ENCODE peak calls at places on chromosomes 3 and 15, in nine cellular contexts. P, Z, R, D, S, X, O, Q and M are unnamed samples.

GRCh38 chr3:4841225-4841624 is 138.0 kb upstream of the BHLHE40 start:
- DNase-seq in P (no peak), Z (no peak), R (no peak), D (no peak), S (no peak), X (no peak), O (no peak), Q (peak), M (no peak)

GRCh38 chr3:142027713-142028112 is 121.6 kb downstream of the TFDP2 start:
- DNase-seq in P (peak), Z (no peak), R (no peak), D (no peak), S (no peak), X (no peak), O (no peak), Q (peak), M (no peak)

GRCh38 chr3:66854752-66855151 is 143.4 kb upstream of the KBTBD8 start:
- DNase-seq in P (no peak), Z (no peak), R (no peak), D (no peak), S (no peak), X (no peak), O (no peak), Q (no peak), M (no peak)

GRCh38 chr3:58496206-58496605 is 4.3 kb downstream of the KCTD6 start:
- DNase-seq in P (no peak), Z (no peak), R (no peak), D (no peak), S (no peak), X (no peak), O (no peak), Q (no peak), M (no peak)

GRCh38 chr3:137039570-137039969 is 81.8 kb downstream of the IL20RB start:
- DNase-seq in P (no peak), Z (no peak), R (no peak), D (no peak), S (no peak), X (no peak), O (no peak), Q (no peak), M (no peak)

GRCh38 chr3:24042174-24042878 is 97.2 kb downstream of the NR1D2 start:
- DNase-seq in P (peak), Z (no peak), R (no peak), D (no peak), S (no peak), X (no peak), O (peak), Q (no peak), M (no peak)

GRCh38 chr3:70090322-70090913 is 90.9 kb downstream of the SAMMSON start:
- DNase-seq in P (no peak), Z (no peak), R (no peak), D (no peak), S (no peak), X (no peak), O (no peak), Q (peak), M (no peak)

GRCh38 chr3:101806491-101806890 is 27.5 kb downstream of the NXPE3 start:
- DNase-seq in P (no peak), Z (no peak), R (no peak), D (no peak), S (no peak), X (no peak), O (no peak), Q (no peak), M (no peak)

GRCh38 chr3:168047190-168047795 is 48.4 kb downstream of the GOLIM4 start:
- DNase-seq in P (peak), Z (no peak), R (no peak), D (no peak), S (no peak), X (no peak), O (peak), Q (peak), M (no peak)

GRCh38 chr15:67505675-67506572 is 15.0 kb upstream of the C15orf61 start:
- DNase-seq in P (no peak), Z (no peak), R (no peak), D (no peak), S (no peak), X (no peak), O (no peak), Q (no peak), M (no peak)

GRCh38 chr15:98391568-98391967 is 256.8 kb upstream of the IGF1R start:
- DNase-seq in P (no peak), Z (no peak), R (no peak), D (no peak), S (no peak), X (no peak), O (no peak), Q (no peak), M (no peak)

GRCh38 chr3:11954312-11954934 is 49.8 kb upstream of the SYN2 start:
- DNase-seq in P (no peak), Z (no peak), R (no peak), D (no peak), S (no peak), X (no peak), O (no peak), Q (peak), M (no peak)

GRCh38 chr15:71775857-71776256 is 34.5 kb upstream of the NR2E3 start:
- DNase-seq in P (no peak), Z (no peak), R (no peak), D (no peak), S (no peak), X (no peak), O (no peak), Q (no peak), M (no peak)

GRCh38 chr15:62752687-62753517 is 289.6 kb upstream of the TPM1 start:
- DNase-seq in P (peak), Z (no peak), R (no peak), D (no peak), S (no peak), X (no peak), O (no peak), Q (peak), M (no peak)

GRCh38 chr3:16118396-16118795 is 56.1 kb upstream of the GALNT15 start:
- DNase-seq in P (no peak), Z (no peak), R (no peak), D (no peak), S (no peak), X (no peak), O (no peak), Q (no peak), M (no peak)

GRCh38 chr3:177553012-177553411 is 355.7 kb upstream of the TBL1XR1 start:
- DNase-seq in P (no peak), Z (no peak), R (no peak), D (no peak), S (no peak), X (no peak), O (no peak), Q (no peak), M (no peak)

DNA sequence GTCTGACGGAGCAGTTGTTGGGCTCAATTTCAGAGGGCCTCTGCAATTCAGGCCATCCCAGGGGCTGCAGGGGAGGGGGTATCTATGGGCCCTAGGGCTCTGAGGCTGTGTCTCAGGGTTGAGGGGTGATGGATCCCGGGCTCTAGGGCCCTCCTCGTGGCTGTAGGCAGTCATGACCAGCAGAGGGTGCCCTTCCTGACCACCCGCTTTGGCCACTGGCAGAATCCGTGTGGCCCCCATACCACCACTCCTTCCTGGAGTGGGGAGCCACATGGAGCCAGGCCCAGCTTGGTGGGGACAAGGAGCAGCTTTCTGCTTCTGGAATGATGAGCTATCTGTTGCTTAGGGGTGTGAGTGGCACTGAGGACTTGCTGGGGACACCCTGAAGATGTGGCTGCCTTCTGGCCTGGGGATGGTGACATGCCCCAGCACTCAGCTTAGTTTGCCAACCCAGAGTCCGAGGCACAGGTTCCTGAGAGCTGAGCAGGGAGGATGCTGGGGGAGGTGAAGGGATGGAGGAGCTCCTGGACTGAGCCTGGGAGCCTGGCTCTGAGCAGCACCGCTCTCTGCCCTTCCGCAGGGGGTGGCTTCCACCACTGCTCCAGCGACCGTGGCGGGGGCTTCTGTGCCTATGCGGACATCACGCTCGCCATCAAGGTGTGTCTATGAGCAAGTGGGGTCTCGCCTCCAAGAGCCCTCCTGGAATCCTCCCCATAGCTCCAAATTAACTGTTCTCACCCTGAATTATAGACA is 20.2 kb downstream of the HDAC11 start:
- DNase-seq in P (no peak), Z (peak), R (peak), D (no peak), S (peak), X (peak), O (no peak), Q (no peak), M (no peak)
- TF ChIP-seq CTCF in P (peak), Z (peak), R (peak), D (peak), S (no peak), X (peak), O (peak), Q (peak), M (no peak)

GRCh38 chr3:157810924-157811718 is 295.1 kb downstream of the SHOX2 start:
- DNase-seq in P (peak), Z (no peak), R (no peak), D (no peak), S (no peak), X (no peak), O (no peak), Q (no peak), M (no peak)

GRCh38 chr3:157807286-157807685 is 298.9 kb downstream of the SHOX2 start:
- DNase-seq in P (no peak), Z (no peak), R (no peak), D (no peak), S (no peak), X (no peak), O (no peak), Q (no peak), M (no peak)

GRCh38 chr3:157805553-157805952 is 300.7 kb downstream of the SHOX2 start:
- DNase-seq in P (no peak), Z (no peak), R (no peak), D (no peak), S (no peak), X (no peak), O (no peak), Q (no peak), M (no peak)
- TF ChIP-seq CTCF in P (no peak), Z (no peak), R (no peak), D (no peak), S (no peak), X (no peak), O (no peak), Q (no peak), M (no peak)

GRCh38 chr3:164375995-164376394 is 702.3 kb downstream of the SI start:
- DNase-seq in P (no peak), Z (no peak), R (no peak), D (no peak), S (no peak), X (no peak), O (no peak), Q (no peak), M (no peak)
- TF ChIP-seq CTCF in P (no peak), Z (no peak), R (no peak), D (no peak), S (no peak), X (no peak), O (no peak), Q (no peak), M (no peak)

DNA sequence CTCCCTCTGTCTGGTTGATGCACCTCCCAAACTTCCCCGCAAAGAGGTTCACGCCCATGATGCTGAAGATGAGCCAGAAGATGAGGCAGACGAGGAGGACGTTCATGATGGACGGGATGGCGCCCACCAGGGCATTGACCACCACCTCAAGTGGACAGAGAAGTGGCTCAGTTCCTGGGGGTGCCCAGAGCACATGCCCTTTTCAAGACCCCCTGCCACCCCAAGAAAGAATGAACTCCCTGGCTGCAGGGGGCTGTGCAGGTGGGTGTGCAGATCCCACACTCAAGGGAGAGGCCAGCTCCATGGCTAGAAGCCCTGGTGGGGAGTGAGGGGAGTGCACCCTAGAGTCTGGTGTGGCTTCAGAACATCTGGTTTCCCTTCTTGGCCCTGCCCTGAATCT is 64.1 kb downstream of the EXOG start:
- DNase-seq in P (no peak), Z (peak), R (peak), D (no peak), S (no peak), X (no peak), O (no peak), Q (no peak), M (no peak)
- TF ChIP-seq CTCF in P (no peak), Z (no peak), R (no peak), D (no peak), S (no peak), X (no peak), O (no peak), Q (no peak), M (no peak)

GRCh38 chr3:68007621-68008226 is 353.3 kb upstream of the SUCLG2 start:
- DNase-seq in P (no peak), Z (no peak), R (peak), D (peak), S (peak), X (peak), O (no peak), Q (no peak), M (no peak)
- TF ChIP-seq CTCF in P (no peak), Z (no peak), R (no peak), D (no peak), S (no peak), X (peak), O (no peak), Q (no peak), M (no peak)